ENCODE peak calls at places on chromosomes 5 and 9, in seven cellular contexts. One of them, this sample, is unnamed.

GRCh38 chr5:56011835-56012234 is 17.1 kb upstream of the IL6ST start:
- DNase-seq in lower lobe of right lung: no peak
- DNase-seq in CD8-positive, alpha-beta T cell: no peak
- DNase-seq in dorsolateral prefrontal cortex: no peak
- DNase-seq in H1: no peak
- DNase-seq in upper lobe of right lung: no peak
- DNase-seq in body of pancreas: no peak
- DNase-seq in this sample: no peak

GRCh38 chr9:128276574-128277270 is 646 bp downstream of the SWI5 start:
- DNase-seq in lower lobe of right lung: no peak
- DNase-seq in CD8-positive, alpha-beta T cell: no peak
- DNase-seq in dorsolateral prefrontal cortex: no peak
- DNase-seq in H1: no peak
- DNase-seq in upper lobe of right lung: no peak
- DNase-seq in body of pancreas: peak
- DNase-seq in this sample: no peak

GRCh38 chr5:36047375-36048160 is 19.1 kb downstream of the UGT3A2 start:
- DNase-seq in lower lobe of right lung: no peak
- DNase-seq in CD8-positive, alpha-beta T cell: no peak
- DNase-seq in dorsolateral prefrontal cortex: no peak
- DNase-seq in H1: no peak
- DNase-seq in upper lobe of right lung: no peak
- DNase-seq in body of pancreas: no peak
- DNase-seq in this sample: no peak

GRCh38 chr9:36625006-36625600 is 52.4 kb downstream of the MELK start:
- DNase-seq in lower lobe of right lung: no peak
- DNase-seq in CD8-positive, alpha-beta T cell: no peak
- DNase-seq in dorsolateral prefrontal cortex: peak
- DNase-seq in H1: no peak
- DNase-seq in upper lobe of right lung: no peak
- DNase-seq in body of pancreas: peak
- DNase-seq in this sample: no peak

GRCh38 chr5:154771383-154771901 is 16.3 kb downstream of the LARP1 start:
- DNase-seq in lower lobe of right lung: no peak
- DNase-seq in CD8-positive, alpha-beta T cell: no peak
- DNase-seq in dorsolateral prefrontal cortex: no peak
- DNase-seq in H1: no peak
- DNase-seq in upper lobe of right lung: no peak
- DNase-seq in body of pancreas: no peak
- DNase-seq in this sample: no peak

GRCh38 chr5:95808686-95809413 is 13.7 kb downstream of the GLRX start:
- DNase-seq in lower lobe of right lung: peak
- DNase-seq in CD8-positive, alpha-beta T cell: peak
- DNase-seq in dorsolateral prefrontal cortex: peak
- DNase-seq in H1: no peak
- DNase-seq in upper lobe of right lung: no peak
- DNase-seq in body of pancreas: no peak
- DNase-seq in this sample: no peak

GRCh38 chr9:86126998-86127972 is 27.9 kb upstream of the GOLM1 start:
- DNase-seq in lower lobe of right lung: peak
- DNase-seq in CD8-positive, alpha-beta T cell: no peak
- DNase-seq in dorsolateral prefrontal cortex: peak
- DNase-seq in H1: peak
- DNase-seq in upper lobe of right lung: peak
- DNase-seq in body of pancreas: peak
- DNase-seq in this sample: peak

GRCh38 chr5:76601470-76601869 is 21.7 kb downstream of the F2RL2 start:
- DNase-seq in lower lobe of right lung: no peak
- DNase-seq in CD8-positive, alpha-beta T cell: no peak
- DNase-seq in dorsolateral prefrontal cortex: no peak
- DNase-seq in H1: no peak
- DNase-seq in upper lobe of right lung: no peak
- DNase-seq in body of pancreas: no peak
- DNase-seq in this sample: peak

GRCh38 chr9:81456431-81456970 is 232.8 kb downstream of the TLE1 start:
- DNase-seq in lower lobe of right lung: no peak
- DNase-seq in CD8-positive, alpha-beta T cell: no peak
- DNase-seq in dorsolateral prefrontal cortex: no peak
- DNase-seq in H1: no peak
- DNase-seq in upper lobe of right lung: no peak
- DNase-seq in body of pancreas: no peak
- DNase-seq in this sample: no peak

GRCh38 chr9:115296831-115297565 is 179.0 kb upstream of the TNC start:
- DNase-seq in lower lobe of right lung: no peak
- DNase-seq in CD8-positive, alpha-beta T cell: no peak
- DNase-seq in dorsolateral prefrontal cortex: no peak
- DNase-seq in H1: no peak
- DNase-seq in upper lobe of right lung: no peak
- DNase-seq in body of pancreas: no peak
- DNase-seq in this sample: no peak

GRCh38 chr9:133950206-133950915 is 41.8 kb downstream of the VAV2 start:
- DNase-seq in lower lobe of right lung: peak
- DNase-seq in CD8-positive, alpha-beta T cell: peak
- DNase-seq in dorsolateral prefrontal cortex: no peak
- DNase-seq in H1: no peak
- DNase-seq in upper lobe of right lung: no peak
- DNase-seq in body of pancreas: no peak
- DNase-seq in this sample: no peak

GRCh38 chr5:98997000-98997399 is 68.2 kb upstream of the CHD1 start:
- DNase-seq in lower lobe of right lung: no peak
- DNase-seq in CD8-positive, alpha-beta T cell: no peak
- DNase-seq in dorsolateral prefrontal cortex: no peak
- DNase-seq in H1: no peak
- DNase-seq in upper lobe of right lung: no peak
- DNase-seq in body of pancreas: no peak
- DNase-seq in this sample: no peak

GRCh38 chr9:136606687-136607333 is 55.9 kb upstream of the EGFL7 start:
- DNase-seq in lower lobe of right lung: no peak
- DNase-seq in CD8-positive, alpha-beta T cell: no peak
- DNase-seq in dorsolateral prefrontal cortex: no peak
- DNase-seq in H1: no peak
- DNase-seq in upper lobe of right lung: no peak
- DNase-seq in body of pancreas: no peak
- DNase-seq in this sample: no peak

GRCh38 chr5:100623719-100624118 is 88.5 kb downstream of the FAM174A start:
- DNase-seq in lower lobe of right lung: no peak
- DNase-seq in CD8-positive, alpha-beta T cell: no peak
- DNase-seq in dorsolateral prefrontal cortex: no peak
- DNase-seq in H1: no peak
- DNase-seq in upper lobe of right lung: no peak
- DNase-seq in body of pancreas: no peak
- DNase-seq in this sample: no peak

GRCh38 chr5:13385066-13385465 is 559.4 kb downstream of the DNAH5 start:
- DNase-seq in lower lobe of right lung: no peak
- DNase-seq in CD8-positive, alpha-beta T cell: no peak
- DNase-seq in dorsolateral prefrontal cortex: no peak
- DNase-seq in H1: no peak
- DNase-seq in upper lobe of right lung: no peak
- DNase-seq in body of pancreas: no peak
- DNase-seq in this sample: no peak

GRCh38 chr5:75509956-75510355 is 1.5 kb downstream of the CERT1 start:
- DNase-seq in lower lobe of right lung: peak
- DNase-seq in CD8-positive, alpha-beta T cell: no peak
- DNase-seq in dorsolateral prefrontal cortex: no peak
- DNase-seq in H1: no peak
- DNase-seq in upper lobe of right lung: no peak
- DNase-seq in body of pancreas: no peak
- DNase-seq in this sample: no peak

GRCh38 chr5:158770506-158770905 is 329.2 kb downstream of the EBF1 start:
- DNase-seq in lower lobe of right lung: no peak
- DNase-seq in CD8-positive, alpha-beta T cell: no peak
- DNase-seq in dorsolateral prefrontal cortex: no peak
- DNase-seq in H1: peak
- DNase-seq in upper lobe of right lung: no peak
- DNase-seq in body of pancreas: no peak
- DNase-seq in this sample: no peak

GRCh38 chr5:410911-411517 is 32.0 kb upstream of the EXOC3 start:
- DNase-seq in lower lobe of right lung: no peak
- DNase-seq in CD8-positive, alpha-beta T cell: no peak
- DNase-seq in dorsolateral prefrontal cortex: no peak
- DNase-seq in H1: no peak
- DNase-seq in upper lobe of right lung: no peak
- DNase-seq in body of pancreas: no peak
- DNase-seq in this sample: no peak

GRCh38 chr9:40907657-40908624 is 220.5 kb downstream of the FOXD4L6 start:
- DNase-seq in lower lobe of right lung: no peak
- DNase-seq in CD8-positive, alpha-beta T cell: no peak
- DNase-seq in dorsolateral prefrontal cortex: no peak
- DNase-seq in H1: peak
- DNase-seq in upper lobe of right lung: no peak
- DNase-seq in body of pancreas: no peak
- DNase-seq in this sample: no peak

GRCh38 chr9:117434568-117434967 is 19.7 kb upstream of the ASTN2 start:
- DNase-seq in lower lobe of right lung: no peak
- DNase-seq in CD8-positive, alpha-beta T cell: no peak
- DNase-seq in dorsolateral prefrontal cortex: no peak
- DNase-seq in H1: no peak
- DNase-seq in upper lobe of right lung: no peak
- DNase-seq in body of pancreas: no peak
- DNase-seq in this sample: no peak

GRCh38 chr5:135880801-135881200 is 14.8 kb downstream of the IL9 start:
- DNase-seq in lower lobe of right lung: no peak
- DNase-seq in CD8-positive, alpha-beta T cell: no peak
- DNase-seq in dorsolateral prefrontal cortex: no peak
- DNase-seq in H1: no peak
- DNase-seq in upper lobe of right lung: no peak
- DNase-seq in body of pancreas: no peak
- DNase-seq in this sample: no peak

GRCh38 chr5:150006318-150006717 is 5.8 kb downstream of the HMGXB3 start:
- DNase-seq in lower lobe of right lung: no peak
- DNase-seq in CD8-positive, alpha-beta T cell: no peak
- DNase-seq in dorsolateral prefrontal cortex: no peak
- DNase-seq in H1: no peak
- DNase-seq in upper lobe of right lung: no peak
- DNase-seq in body of pancreas: no peak
- DNase-seq in this sample: no peak

GRCh38 chr9:136629001-136629878 is 33.5 kb upstream of the EGFL7 start:
- DNase-seq in lower lobe of right lung: peak
- DNase-seq in CD8-positive, alpha-beta T cell: no peak
- DNase-seq in dorsolateral prefrontal cortex: no peak
- DNase-seq in H1: peak
- DNase-seq in upper lobe of right lung: no peak
- DNase-seq in body of pancreas: no peak
- DNase-seq in this sample: no peak

GRCh38 chr9:133113928-133114351 is 7.1 kb downstream of the RALGDS start:
- DNase-seq in lower lobe of right lung: peak
- DNase-seq in CD8-positive, alpha-beta T cell: no peak
- DNase-seq in dorsolateral prefrontal cortex: no peak
- DNase-seq in H1: no peak
- DNase-seq in upper lobe of right lung: peak
- DNase-seq in body of pancreas: no peak
- DNase-seq in this sample: no peak

GRCh38 chr5:181222630-181223040 is 446 bp upstream of the TRIM41 start:
- DNase-seq in lower lobe of right lung: no peak
- DNase-seq in CD8-positive, alpha-beta T cell: no peak
- DNase-seq in dorsolateral prefrontal cortex: peak
- DNase-seq in H1: no peak
- DNase-seq in upper lobe of right lung: no peak
- DNase-seq in body of pancreas: no peak
- DNase-seq in this sample: no peak
- TF ChIP-seq CTCF in lower lobe of right lung: no peak
- TF ChIP-seq CTCF in CD8-positive, alpha-beta T cell: no peak
- TF ChIP-seq CTCF in dorsolateral prefrontal cortex: no peak
- TF ChIP-seq CTCF in H1: no peak
- TF ChIP-seq CTCF in upper lobe of right lung: no peak
- TF ChIP-seq CTCF in body of pancreas: no peak
- TF ChIP-seq CTCF in this sample: no peak

GRCh38 chr9:31519011-31519410 is 865.4 kb upstream of the ACO1 start:
- DNase-seq in lower lobe of right lung: no peak
- DNase-seq in CD8-positive, alpha-beta T cell: peak
- DNase-seq in dorsolateral prefrontal cortex: no peak
- DNase-seq in H1: no peak
- DNase-seq in upper lobe of right lung: no peak
- DNase-seq in body of pancreas: no peak
- DNase-seq in this sample: no peak
- H3K4me3 ChIP-seq in lower lobe of right lung: no peak
- H3K4me3 ChIP-seq in CD8-positive, alpha-beta T cell: no peak
- H3K4me3 ChIP-seq in dorsolateral prefrontal cortex: no peak
- H3K4me3 ChIP-seq in H1: no peak
- H3K4me3 ChIP-seq in upper lobe of right lung: no peak
- H3K4me3 ChIP-seq in body of pancreas: no peak
- H3K4me3 ChIP-seq in this sample: no peak

GRCh38 chr5:171882118-171882517 is 96.5 kb downstream of the SMIM23 start:
- DNase-seq in lower lobe of right lung: no peak
- DNase-seq in CD8-positive, alpha-beta T cell: no peak
- DNase-seq in dorsolateral prefrontal cortex: no peak
- DNase-seq in H1: no peak
- DNase-seq in upper lobe of right lung: no peak
- DNase-seq in body of pancreas: no peak
- DNase-seq in this sample: no peak
- TF ChIP-seq CTCF in lower lobe of right lung: no peak
- TF ChIP-seq CTCF in CD8-positive, alpha-beta T cell: no peak
- TF ChIP-seq CTCF in dorsolateral prefrontal cortex: no peak
- TF ChIP-seq CTCF in H1: no peak
- TF ChIP-seq CTCF in upper lobe of right lung: no peak
- TF ChIP-seq CTCF in body of pancreas: no peak
- TF ChIP-seq CTCF in this sample: no peak

GRCh38 chr5:160685219-160685618 is 166.8 kb downstream of the ATP10B start:
- DNase-seq in lower lobe of right lung: no peak
- DNase-seq in CD8-positive, alpha-beta T cell: no peak
- DNase-seq in dorsolateral prefrontal cortex: no peak
- DNase-seq in H1: no peak
- DNase-seq in upper lobe of right lung: no peak
- DNase-seq in body of pancreas: peak
- DNase-seq in this sample: no peak
- H3K4me3 ChIP-seq in lower lobe of right lung: no peak
- H3K4me3 ChIP-seq in CD8-positive, alpha-beta T cell: no peak
- H3K4me3 ChIP-seq in dorsolateral prefrontal cortex: no peak
- H3K4me3 ChIP-seq in H1: no peak
- H3K4me3 ChIP-seq in upper lobe of right lung: no peak
- H3K4me3 ChIP-seq in body of pancreas: no peak
- H3K4me3 ChIP-seq in this sample: no peak

DNA sequence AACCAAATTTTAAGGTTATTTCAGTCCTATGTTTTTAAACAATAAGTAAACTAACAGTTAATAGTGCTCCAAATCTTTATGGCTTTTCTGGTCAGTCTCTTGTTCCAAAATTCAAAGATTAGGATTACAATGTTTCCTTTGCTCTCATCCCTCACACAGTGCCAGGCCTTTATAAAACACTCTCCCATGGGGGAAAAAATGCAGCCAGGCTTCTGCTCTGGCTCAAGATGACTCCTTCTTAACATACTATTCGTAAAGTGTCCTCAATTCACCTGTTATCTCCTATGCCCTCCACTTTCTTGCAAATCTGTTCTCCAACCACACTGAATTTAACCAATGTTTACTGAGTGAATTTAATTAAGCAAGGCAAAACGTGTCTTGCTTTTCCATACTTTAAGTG is 1.4 kb downstream of the CEP120 start:
- DNase-seq in lower lobe of right lung: no peak
- DNase-seq in CD8-positive, alpha-beta T cell: no peak
- DNase-seq in dorsolateral prefrontal cortex: no peak
- DNase-seq in H1: no peak
- DNase-seq in upper lobe of right lung: no peak
- DNase-seq in body of pancreas: no peak
- DNase-seq in this sample: no peak
- TF ChIP-seq CTCF in lower lobe of right lung: no peak
- TF ChIP-seq CTCF in CD8-positive, alpha-beta T cell: no peak
- TF ChIP-seq CTCF in dorsolateral prefrontal cortex: no peak
- TF ChIP-seq CTCF in H1: no peak
- TF ChIP-seq CTCF in upper lobe of right lung: no peak
- TF ChIP-seq CTCF in body of pancreas: no peak
- TF ChIP-seq CTCF in this sample: no peak

GRCh38 chr5:130727834-130728233 is 437.2 kb downstream of the HINT1 start:
- DNase-seq in lower lobe of right lung: no peak
- DNase-seq in CD8-positive, alpha-beta T cell: no peak
- DNase-seq in dorsolateral prefrontal cortex: no peak
- DNase-seq in H1: no peak
- DNase-seq in upper lobe of right lung: no peak
- DNase-seq in body of pancreas: no peak
- DNase-seq in this sample: no peak

GRCh38 chr5:130731839-130732238 is 433.2 kb downstream of the HINT1 start:
- DNase-seq in lower lobe of right lung: no peak
- DNase-seq in CD8-positive, alpha-beta T cell: no peak
- DNase-seq in dorsolateral prefrontal cortex: no peak
- DNase-seq in H1: no peak
- DNase-seq in upper lobe of right lung: no peak
- DNase-seq in body of pancreas: no peak
- DNase-seq in this sample: no peak
- H3K4me3 ChIP-seq in lower lobe of right lung: no peak
- H3K4me3 ChIP-seq in CD8-positive, alpha-beta T cell: no peak
- H3K4me3 ChIP-seq in dorsolateral prefrontal cortex: no peak
- H3K4me3 ChIP-seq in H1: peak
- H3K4me3 ChIP-seq in upper lobe of right lung: no peak
- H3K4me3 ChIP-seq in body of pancreas: no peak
- H3K4me3 ChIP-seq in this sample: no peak